ENCODE peak calls at places on chromosomes 6 and 20, in five cellular contexts. A is tibial artery, R is PC-3, G is SK-N-SH, Z is tibial nerve. C is an unnamed sample.

GRCh38 chr6:119267506-119267905 is 82.1 kb downstream of the MAN1A1 start:
- DNase-seq in A (no peak), R (no peak), G (no peak), Z (no peak), C (no peak)

GRCh38 chr20:10909803-10910202 is 236.0 kb upstream of the JAG1 start:
- DNase-seq in A (no peak), R (no peak), G (no peak), Z (no peak), C (no peak)

GRCh38 chr6:29696147-29697129 is 15.5 kb upstream of the ZFP57 start:
- DNase-seq in A (no peak), R (peak; percentile 48), G (no peak), Z (no peak), C (no peak)

GRCh38 chr6:56659721-56660373 is 17.2 kb upstream of the DST start:
- DNase-seq in A (no peak), R (no peak), G (peak; percentile 33), Z (no peak), C (no peak)

GRCh38 chr6:95786802-95787201 is 209.5 kb downstream of the MANEA start:
- DNase-seq in A (no peak), R (no peak), G (no peak), Z (no peak), C (no peak)

GRCh38 chr6:84763397-84764331 is 734 bp downstream of the TBX18 start:
- DNase-seq in A (peak; percentile 93), R (no peak), G (peak; percentile 56), Z (peak; percentile 51), C (peak; percentile 73)

GRCh38 chr6:27505209-27506027 is 32.5 kb upstream of the ZNF184 start:
- DNase-seq in A (no peak), R (peak; percentile 87), G (no peak), Z (peak; percentile 47), C (no peak)

GRCh38 chr6:167087857-167088256 is 35.0 kb upstream of the CCR6 start:
- DNase-seq in A (no peak), R (no peak), G (no peak), Z (no peak), C (no peak)

GRCh38 chr6:131721161-131721560 is 10.3 kb upstream of the CTAGE9 start:
- DNase-seq in A (no peak), R (peak; percentile 25), G (no peak), Z (no peak), C (no peak)

GRCh38 chr6:131761061-131761761 is 46.6 kb upstream of the ENPP1 start:
- DNase-seq in A (no peak), R (peak; percentile 67), G (no peak), Z (no peak), C (no peak)

GRCh38 chr6:4340544-4340943 is 205.2 kb upstream of the ECI2 start:
- DNase-seq in A (no peak), R (no peak), G (no peak), Z (no peak), C (no peak)

GRCh38 chr20:49936153-49937022 is at the start of gene RNF114:
- DNase-seq in A (peak; percentile 95), R (peak; percentile 97), G (peak; percentile 100), Z (peak; percentile 92), C (peak; percentile 95)

GRCh38 chr6:25942561-25943147 is 12.2 kb upstream of the SLC17A2 start:
- DNase-seq in A (no peak), R (peak; percentile 68), G (peak; percentile 25), Z (no peak), C (no peak)

GRCh38 chr20:47489448-47489872 is 12.2 kb upstream of the NCOA3 start:
- DNase-seq in A (peak; percentile 66), R (no peak), G (no peak), Z (no peak), C (no peak)

GRCh38 chr20:60058869-60059268 is 100.6 kb downstream of the CDH26 start:
- DNase-seq in A (no peak), R (no peak), G (no peak), Z (no peak), C (no peak)

GRCh38 chr6:44132476-44132875 is 5.1 kb downstream of the TMEM63B start:
- DNase-seq in A (no peak), R (no peak), G (no peak), Z (no peak), C (no peak)

GRCh38 chr6:6918216-6918983 is 189.4 kb upstream of the RREB1 start:
- DNase-seq in A (no peak), R (peak; percentile 75), G (no peak), Z (no peak), C (no peak)

GRCh38 chr6:2767327-2767985 is 2.3 kb downstream of the WRNIP1 start:
- DNase-seq in A (no peak), R (no peak), G (no peak), Z (no peak), C (no peak)

GRCh38 chr6:142934599-142934998 is 10.4 kb downstream of the HIVEP2 start:
- DNase-seq in A (no peak), R (no peak), G (no peak), Z (no peak), C (no peak)

GRCh38 chr20:13493143-13493542 is 145.6 kb downstream of the TASP1 start:
- DNase-seq in A (no peak), R (no peak), G (no peak), Z (no peak), C (no peak)

GRCh38 chr20:23127506-23128279 is 41.6 kb upstream of the CD93 start:
- DNase-seq in A (peak; percentile 58), R (no peak), G (no peak), Z (no peak), C (no peak)

DNA sequence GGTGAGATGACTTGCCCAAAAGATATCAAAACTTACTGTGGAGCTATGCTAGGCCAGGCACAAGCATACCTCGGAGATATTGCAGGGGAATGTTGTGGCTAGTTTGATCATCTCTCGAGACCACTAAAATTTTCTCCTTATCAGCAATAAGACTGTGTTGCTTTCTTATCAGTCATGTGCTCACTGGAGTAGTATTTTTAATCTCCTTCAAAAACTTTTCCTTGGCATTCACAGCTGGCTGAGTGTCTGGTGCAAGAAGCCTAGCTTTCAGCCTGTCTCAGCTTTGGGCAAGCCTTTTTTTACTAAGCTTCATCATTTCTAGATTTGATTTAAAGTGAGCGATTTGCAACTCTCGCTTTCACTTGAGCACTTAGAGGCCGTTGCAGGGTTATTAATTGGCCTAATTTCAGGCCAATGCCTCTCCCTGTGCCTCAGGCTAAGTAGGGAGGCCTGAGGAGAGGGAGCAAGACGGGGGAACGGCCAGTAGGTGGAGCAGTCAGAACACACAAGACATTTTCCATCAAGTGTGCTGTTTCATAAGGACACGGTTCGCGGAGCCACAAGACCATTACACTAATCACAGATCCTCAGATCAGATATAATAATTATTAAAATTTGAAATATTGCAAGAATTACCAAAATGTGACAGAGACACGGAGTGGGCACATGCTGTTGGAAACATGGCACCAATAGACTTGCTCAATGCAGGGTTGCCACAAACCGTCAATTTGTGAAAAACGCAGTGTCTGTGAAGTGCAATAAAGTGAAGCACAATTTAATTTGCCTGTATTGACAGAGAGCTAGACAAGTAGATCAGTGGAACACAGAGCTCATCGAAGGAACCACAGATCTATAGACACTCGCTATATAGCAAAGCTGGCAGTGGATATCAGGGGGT is 106.8 kb upstream of the SIRPG start:
- DNase-seq in A (peak; percentile 81), R (peak; percentile 84), G (peak; percentile 65), Z (peak; percentile 65), C (peak; percentile 69)
- H3K27ac ChIP-seq in A (no peak overlapping the region), R (peak overlapping the region; percentile 13), G (no peak overlapping the region), Z (no peak overlapping the region), C (no peak overlapping the region)

GRCh38 chr20:63418617-63419016 is 53.8 kb downstream of the KCNQ2 start:
- DNase-seq in A (no peak), R (no peak), G (no peak), Z (no peak), C (no peak)
- H3K27me3 ChIP-seq in A (no peaks in the 10 kb centered on the region), R (peaks cover 80% of the 10 kb centered on the region), G (no peaks in the 10 kb centered on the region), Z (peaks cover 68% of the 10 kb centered on the region), C (peaks cover 86% of the 10 kb centered on the region)

GRCh38 chr6:100877851-100878250 is 3.3 kb downstream of the ASCC3 start:
- DNase-seq in A (no peak), R (no peak), G (no peak), Z (no peak), C (no peak)
- TF ChIP-seq CTCF in A (no peak), R (no peak), G (no peak), Z (no peak), C (no peak)

DNA sequence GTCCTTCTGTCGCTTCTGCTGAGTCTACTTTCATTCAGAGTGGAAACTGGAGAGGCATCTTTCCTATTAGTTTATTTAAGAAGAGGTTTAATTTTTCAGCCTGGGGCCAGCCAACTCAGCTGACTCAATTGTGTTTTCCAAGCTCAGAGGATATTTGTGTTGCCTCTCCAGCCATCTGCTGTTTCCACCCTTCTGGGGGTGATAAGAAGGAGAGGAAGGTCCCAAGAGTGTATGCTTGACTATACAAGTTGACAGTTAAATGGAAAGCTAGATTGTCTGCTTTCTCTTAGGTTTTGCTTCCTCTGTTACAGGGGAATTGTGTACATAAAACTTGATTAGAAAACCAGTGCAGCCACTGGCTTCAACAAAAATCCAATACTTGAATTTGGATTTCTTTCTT is 3.0 kb downstream of the PSMF1 start:
- DNase-seq in A (no peak), R (no peak), G (no peak), Z (no peak), C (no peak)
- H3K27ac ChIP-seq in A (no peak overlapping the region), R (no peak overlapping the region), G (no peak overlapping the region), Z (peak overlapping the region; percentile 64), C (peak overlapping the region; percentile 64)